ENCODE peak calls at places on chromosomes 2 and 18, in five cellular contexts. L, V, O, A and G are unnamed samples. For H3K36me3 and H3K4me1, the result is how much of the 10 kb centered on the place peaks cover.

GRCh38 chr2:126995652-126996377 is 97.1 kb downstream of the TEX51 start:
- DNase-seq in L (no peak), A (no peak), V (no peak), O (no peak), G (no peak)

GRCh38 chr18:25233582-25234362 is 118.2 kb downstream of the ZNF521 start:
- DNase-seq in A (no peak), O (no peak), L (no peak), V (peak), G (no peak)

GRCh38 chr2:236302555-236302954 is 38.3 kb upstream of the ASB18 start:
- DNase-seq in A (no peak), V (no peak), L (no peak), O (no peak), G (no peak)

GRCh38 chr18:55847960-55848359 is 260.0 kb upstream of the TCF4 start:
- DNase-seq in V (no peak), L (no peak), A (no peak), O (no peak), G (no peak)

GRCh38 chr2:234102112-234102511 is 51.6 kb downstream of the SPP2 start:
- DNase-seq in A (no peak), V (no peak), O (peak), L (no peak), G (no peak)

GRCh38 chr18:77249583-77250500 is at the start of gene GALR1:
- DNase-seq in A (peak), V (no peak), L (peak), O (no peak), G (no peak)

GRCh38 chr2:179963626-179964025 is 43.5 kb downstream of the CWC22 start:
- DNase-seq in O (no peak), A (no peak), V (peak), L (no peak), G (no peak)

GRCh38 chr2:147641644-147642043 is 203.2 kb upstream of the ACVR2A start:
- DNase-seq in A (no peak), O (no peak), L (no peak), V (peak), G (no peak)

GRCh38 chr2:168179592-168179991 is 67.8 kb downstream of the STK39 start:
- DNase-seq in O (no peak), A (no peak), L (no peak), V (no peak), G (no peak)

GRCh38 chr2:215059724-215060123 is 78.7 kb downstream of the ABCA12 start:
- DNase-seq in A (peak), O (no peak), V (peak), L (no peak), G (no peak)

GRCh38 chr2:37920570-37920969 is 4.5 kb upstream of the RMDN2 start:
- DNase-seq in L (no peak), A (peak), V (peak), O (no peak), G (no peak)

GRCh38 chr2:19124135-19124534 is 234.3 kb downstream of the OSR1 start:
- DNase-seq in A (no peak), O (no peak), L (no peak), V (peak), G (no peak)

GRCh38 chr2:55954306-55955035 is 30.9 kb upstream of the EFEMP1 start:
- DNase-seq in V (peak), A (no peak), L (no peak), O (no peak), G (no peak)

GRCh38 chr2:116952254-116952653 is 862.2 kb upstream of the DDX18 start:
- DNase-seq in O (no peak), A (peak), L (no peak), V (no peak), G (peak)

GRCh38 chr2:99085400-99085799 is 56.1 kb upstream of the C2orf15 start:
- DNase-seq in V (no peak), O (peak), A (peak), L (no peak), G (no peak)

GRCh38 chr2:98399112-98399511 is 45.5 kb upstream of the INPP4A start:
- DNase-seq in O (no peak), A (no peak), L (no peak), V (no peak), G (no peak)

GRCh38 chr2:191165190-191165643 is 14.4 kb upstream of the STAT4 start:
- DNase-seq in O (peak), V (peak), L (no peak), A (peak), G (no peak)

GRCh38 chr18:61400714-61401113 is 67.5 kb downstream of the CDH20 start:
- DNase-seq in V (peak), O (no peak), A (no peak), L (no peak), G (no peak)

GRCh38 chr2:183803596-183803995 is 679.4 kb downstream of the NUP35 start:
- DNase-seq in O (no peak), V (no peak), L (no peak), A (no peak), G (no peak)

GRCh38 chr2:189234991-189235390 is 55.4 kb upstream of the COL5A2 start:
- DNase-seq in L (no peak), V (peak), O (no peak), A (no peak), G (no peak)

GRCh38 chr2:176628438-176628837 is 359.2 kb downstream of the MTX2 start:
- DNase-seq in O (no peak), V (no peak), L (no peak), A (no peak), G (no peak)

GRCh38 chr2:224576098-224576715 is 9.0 kb downstream of the CUL3 start:
- DNase-seq in O (no peak), L (no peak), V (no peak), A (no peak), G (no peak)

GRCh38 chr2:46010223-46010924 is 286.8 kb upstream of the EPAS1 start:
- DNase-seq in A (no peak), L (no peak), O (no peak), V (peak), G (no peak)

GRCh38 chr2:218093879-218094278 is 24.8 kb downstream of the RUFY4 start:
- DNase-seq in V (no peak), A (no peak), O (no peak), L (no peak), G (no peak)

GRCh38 chr2:16525265-16525887 is 140.3 kb downstream of the CYRIA start:
- DNase-seq in V (no peak), A (no peak), L (no peak), O (no peak), G (peak)

GRCh38 chr2:54728669-54729120 is 5.2 kb downstream of the EML6 start:
- DNase-seq in A (no peak), V (peak), L (no peak), O (no peak), G (no peak)

GRCh38 chr2:26540306-26540705 is 62.4 kb upstream of the OTOF start:
- DNase-seq in V (no peak), O (no peak), A (peak), L (no peak), G (no peak)

GRCh38 chr18:69469444-69469919 is 68.8 kb downstream of the DOK6 start:
- DNase-seq in A (no peak), O (no peak), V (no peak), L (peak), G (no peak)
- TF ChIP-seq CTCF in A (peak), O (no peak), V (peak), L (no peak), G (no peak)

GRCh38 chr2:43899589-43899988 is 60.8 kb downstream of the ABCG8 start:
- DNase-seq in L (no peak), V (peak), A (no peak), O (no peak), G (no peak)

GRCh38 chr2:43898134-43898957 is 59.6 kb downstream of the ABCG8 start:
- DNase-seq in L (peak), O (peak), V (peak), A (peak), G (peak)

GRCh38 chr2:43897492-43897891 is 58.7 kb downstream of the ABCG8 start:
- DNase-seq in A (peak), V (no peak), L (no peak), O (no peak), G (no peak)

GRCh38 chr2:43894743-43895142 is 56.0 kb downstream of the ABCG8 start:
- DNase-seq in A (no peak), V (no peak), L (no peak), O (no peak), G (no peak)

DNA sequence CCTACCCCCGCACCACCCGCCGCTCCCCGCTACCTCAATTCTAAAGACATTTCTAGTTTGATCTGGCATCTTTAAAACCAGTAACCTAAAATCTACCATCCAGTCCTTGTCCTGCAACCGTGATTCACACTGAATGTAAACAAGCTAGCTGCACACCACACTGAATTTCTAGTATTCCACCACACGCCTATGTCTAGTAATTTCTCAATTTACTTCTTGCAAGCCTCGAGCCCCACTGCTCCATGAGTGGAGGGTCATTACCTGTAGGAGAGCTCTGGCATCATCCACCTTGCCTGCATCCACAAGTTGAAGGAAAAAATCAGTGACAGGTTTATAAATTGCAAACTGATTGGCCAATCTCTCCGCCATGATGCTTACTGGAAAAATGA is 60.2 kb downstream of the ABCG8 start:
- DNase-seq in L (no peak), O (no peak), V (peak), A (no peak), G (no peak)
- H3K36me3 ChIP-seq in L (half or more), O (under half), V (under half), A (under half), G (under half)

GRCh38 chr2:110101280-110101844 is 14.3 kb downstream of the MALL start:
- DNase-seq in L (peak), A (no peak), O (peak), V (peak), G (peak)

GRCh38 chr2:110099036-110099420 is 16.6 kb downstream of the MALL start:
- DNase-seq in L (no peak), A (peak), O (no peak), V (no peak), G (no peak)

GRCh38 chr2:110095994-110096633 is 19.5 kb downstream of the MALL start:
- DNase-seq in O (no peak), A (no peak), L (no peak), V (no peak), G (no peak)

GRCh38 chr2:110099471-110100225 is 16.0 kb downstream of the MALL start:
- DNase-seq in O (no peak), V (no peak), L (no peak), A (no peak), G (no peak)

GRCh38 chr2:110097506-110098220 is 18.0 kb downstream of the MALL start:
- DNase-seq in L (peak), V (no peak), A (no peak), O (no peak), G (peak)
- H3K4me1 ChIP-seq in L (under half), V (under half), A (under half), O (under half), G (under half)

GRCh38 chr2:7725132-7725849 is 808.1 kb downstream of the RNF144A start:
- DNase-seq in L (no peak), V (peak), A (peak), O (no peak), G (no peak)
- TF ChIP-seq CTCF in L (no peak), V (no peak), A (no peak), O (no peak), G (no peak)

DNA sequence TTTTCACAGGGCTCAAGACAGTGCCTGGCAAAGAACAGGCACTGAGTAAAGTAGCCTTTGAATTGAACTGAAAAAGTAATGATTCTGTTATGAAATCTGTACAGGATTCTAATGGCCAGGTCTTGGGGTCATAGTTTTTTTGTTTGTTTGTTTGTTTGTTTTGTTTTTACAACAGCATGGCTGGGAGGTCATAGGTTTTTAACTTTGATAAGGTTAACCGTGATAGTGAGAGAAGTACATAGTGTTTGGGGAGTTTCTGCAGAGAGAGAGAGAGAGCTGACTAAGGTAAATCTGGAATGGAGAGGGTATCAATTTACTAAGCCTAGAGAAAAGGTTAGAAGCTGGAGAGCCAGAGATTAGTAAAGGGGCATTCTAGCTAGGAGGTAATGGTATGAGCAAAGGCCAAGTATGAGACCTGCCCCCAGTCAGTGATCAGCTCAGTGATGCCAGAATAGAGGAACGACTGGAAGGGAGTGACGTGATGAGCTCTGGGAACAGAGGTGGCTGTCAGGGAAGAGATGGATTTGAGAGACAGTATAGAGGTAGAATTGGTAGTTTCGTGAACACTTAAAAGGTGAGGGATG is 25.9 kb downstream of the XRCC5 start:
- DNase-seq in O (no peak), A (no peak), L (no peak), V (no peak), G (no peak)
- H3K36me3 ChIP-seq in O (half or more), A (half or more), L (half or more), V (half or more), G (under half)

GRCh38 chr18:12883003-12883683 is 894 bp downstream of the PTPN2 start:
- DNase-seq in O (no peak), A (peak), V (no peak), L (no peak), G (peak)
- H3K4me1 ChIP-seq in O (under half), A (under half), V (under half), L (half or more), G (under half)

GRCh38 chr18:58583569-58583968 is 45.3 kb downstream of the ALPK2 start:
- DNase-seq in V (no peak), A (no peak), O (no peak), L (no peak), G (no peak)
- TF ChIP-seq CTCF in V (no peak), A (no peak), O (no peak), L (no peak), G (no peak)